ENCODE peak calls at places on chromosomes 2 and 18, in four cellular contexts. One of them, this sample, is unnamed.

GRCh38 chr18:4808891-4809290 is 353.8 kb upstream of the DLGAP1 start:
- DNase-seq in mesendoderm: peak; percentile 66
- DNase-seq in A673: no peak
- DNase-seq in heart left ventricle: no peak
- DNase-seq in this sample: no peak

GRCh38 chr2:42927334-42928160 is 135.2 kb upstream of the HAAO start:
- DNase-seq in mesendoderm: no peak
- DNase-seq in A673: no peak
- DNase-seq in heart left ventricle: peak; percentile 69
- DNase-seq in this sample: peak; percentile 74

GRCh38 chr2:146701183-146701582 is 1143.6 kb upstream of the ACVR2A start:
- DNase-seq in mesendoderm: peak; percentile 86
- DNase-seq in A673: peak; percentile 57
- DNase-seq in heart left ventricle: no peak
- DNase-seq in this sample: no peak

GRCh38 chr2:29063646-29064372 is 10.5 kb downstream of the PCARE start:
- DNase-seq in mesendoderm: no peak
- DNase-seq in A673: no peak
- DNase-seq in heart left ventricle: no peak
- DNase-seq in this sample: no peak

GRCh38 chr2:148874868-148875341 is at the start of gene KIF5C:
- DNase-seq in mesendoderm: peak; percentile 98
- DNase-seq in A673: peak; percentile 87
- DNase-seq in heart left ventricle: peak; percentile 83
- DNase-seq in this sample: peak; percentile 82

GRCh38 chr2:176129013-176129796 is at the start of gene HOXD8:
- DNase-seq in mesendoderm: peak; percentile 73
- DNase-seq in A673: peak; percentile 96
- DNase-seq in heart left ventricle: peak; percentile 47
- DNase-seq in this sample: peak; percentile 80

GRCh38 chr2:234980476-234981187 is 28.8 kb downstream of the SH3BP4 start:
- DNase-seq in mesendoderm: no peak
- DNase-seq in A673: no peak
- DNase-seq in heart left ventricle: no peak
- DNase-seq in this sample: no peak

GRCh38 chr2:44093970-44094369 is 74.7 kb upstream of the PPM1B start:
- DNase-seq in mesendoderm: no peak
- DNase-seq in A673: no peak
- DNase-seq in heart left ventricle: no peak
- DNase-seq in this sample: no peak

GRCh38 chr18:67600181-67600631 is 83.7 kb upstream of the DSEL start:
- DNase-seq in mesendoderm: peak; percentile 45
- DNase-seq in A673: peak; percentile 66
- DNase-seq in heart left ventricle: no peak
- DNase-seq in this sample: no peak

GRCh38 chr2:8324164-8324848 is 357.6 kb upstream of the ID2 start:
- DNase-seq in mesendoderm: peak; percentile 84
- DNase-seq in A673: no peak
- DNase-seq in heart left ventricle: no peak
- DNase-seq in this sample: no peak

GRCh38 chr2:220134756-220135534 is 507.5 kb downstream of the SLC4A3 start:
- DNase-seq in mesendoderm: no peak
- DNase-seq in A673: no peak
- DNase-seq in heart left ventricle: no peak
- DNase-seq in this sample: no peak

GRCh38 chr2:19654310-19655090 is 247.3 kb downstream of the TTC32 start:
- DNase-seq in mesendoderm: no peak
- DNase-seq in A673: no peak
- DNase-seq in heart left ventricle: no peak
- DNase-seq in this sample: no peak

GRCh38 chr2:62826953-62827675 is 121.6 kb downstream of the EHBP1 start:
- DNase-seq in mesendoderm: no peak
- DNase-seq in A673: no peak
- DNase-seq in heart left ventricle: no peak
- DNase-seq in this sample: no peak

GRCh38 chr18:35121531-35121930 is 80.3 kb downstream of the MAPRE2 start:
- DNase-seq in mesendoderm: no peak
- DNase-seq in A673: no peak
- DNase-seq in heart left ventricle: no peak
- DNase-seq in this sample: no peak

GRCh38 chr2:140994856-140995255 is 1136.0 kb downstream of the LRP1B start:
- DNase-seq in mesendoderm: no peak
- DNase-seq in A673: no peak
- DNase-seq in heart left ventricle: no peak
- DNase-seq in this sample: no peak

GRCh38 chr18:65288908-65289307 is 461.9 kb upstream of the CDH7 start:
- DNase-seq in mesendoderm: no peak
- DNase-seq in A673: no peak
- DNase-seq in heart left ventricle: no peak
- DNase-seq in this sample: no peak

GRCh38 chr18:28175047-28175929 is 1.6 kb downstream of the CDH2 start:
- DNase-seq in mesendoderm: peak; percentile 69
- DNase-seq in A673: no peak
- DNase-seq in heart left ventricle: peak; percentile 61
- DNase-seq in this sample: peak; percentile 51
- H3K4me3 ChIP-seq in mesendoderm: peak overlapping the region; percentile 96
- H3K4me3 ChIP-seq in A673: peak overlapping the region; percentile 51
- H3K4me3 ChIP-seq in heart left ventricle: peak overlapping the region; percentile 91
- H3K4me3 ChIP-seq in this sample: peak overlapping the region; percentile 64

GRCh38 chr2:209334188-209335017 is 89.4 kb upstream of the MAP2 start:
- DNase-seq in mesendoderm: peak; percentile 55
- DNase-seq in A673: peak; percentile 80
- DNase-seq in heart left ventricle: peak; percentile 33
- DNase-seq in this sample: peak; percentile 55
- H3K4me1 ChIP-seq in mesendoderm: no peaks in the 10 kb centered on the region
- H3K4me1 ChIP-seq in A673: no peaks in the 10 kb centered on the region
- H3K4me1 ChIP-seq in heart left ventricle: no peaks in the 10 kb centered on the region
- H3K4me1 ChIP-seq in this sample: no peaks in the 10 kb centered on the region

GRCh38 chr2:54573532-54573915 is 117.4 kb downstream of the SPTBN1 start:
- DNase-seq in mesendoderm: no peak
- DNase-seq in A673: peak; percentile 58
- DNase-seq in heart left ventricle: no peak
- DNase-seq in this sample: no peak
- H3K36me3 ChIP-seq in mesendoderm: no peaks in the 10 kb centered on the region
- H3K36me3 ChIP-seq in A673: no peaks in the 10 kb centered on the region
- H3K36me3 ChIP-seq in heart left ventricle: no peaks in the 10 kb centered on the region
- H3K36me3 ChIP-seq in this sample: no peaks in the 10 kb centered on the region

DNA sequence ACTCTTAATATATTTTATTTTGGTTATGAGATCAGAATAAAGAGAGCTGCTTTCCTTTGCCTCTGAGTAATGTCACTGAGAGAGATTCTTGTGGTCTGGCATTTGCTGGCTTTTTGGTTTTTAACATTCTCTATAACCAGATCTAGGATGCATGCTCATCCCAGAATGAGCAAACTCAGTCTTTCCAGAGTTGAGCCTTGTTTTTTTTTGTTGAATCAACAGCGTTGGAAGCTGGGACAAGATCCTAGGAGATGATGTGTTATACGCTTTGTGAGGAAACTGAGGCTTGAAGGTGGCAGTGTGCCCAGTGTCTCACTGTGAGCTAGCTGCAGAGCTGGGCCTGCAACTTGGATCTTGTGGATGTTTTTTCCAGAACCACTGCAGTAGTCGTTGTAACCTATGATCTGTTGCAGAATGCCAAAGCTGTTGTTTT is 19.5 kb downstream of the MYO1B start:
- DNase-seq in mesendoderm: no peak
- DNase-seq in A673: no peak
- DNase-seq in heart left ventricle: peak; percentile 48
- DNase-seq in this sample: no peak
- H3K4me3 ChIP-seq in mesendoderm: no peak overlapping the region
- H3K4me3 ChIP-seq in A673: no peak overlapping the region
- H3K4me3 ChIP-seq in heart left ventricle: peak overlapping the region; percentile 5
- H3K4me3 ChIP-seq in this sample: no peak overlapping the region

GRCh38 chr2:26095758-26096157 is 61.9 kb downstream of the RAB10 start:
- DNase-seq in mesendoderm: no peak
- DNase-seq in A673: no peak
- DNase-seq in heart left ventricle: no peak
- DNase-seq in this sample: no peak
- H3K4me1 ChIP-seq in mesendoderm: no peaks in the 10 kb centered on the region
- H3K4me1 ChIP-seq in A673: peaks cover 10% of the 10 kb centered on the region
- H3K4me1 ChIP-seq in heart left ventricle: peaks cover 2% of the 10 kb centered on the region
- H3K4me1 ChIP-seq in this sample: no peaks in the 10 kb centered on the region

This sample was measured in aorta.